ENCODE peak calls at places on chromosome 22, in four cellular contexts. K is iPS DF 6.9, V is BJ, Q is fibroblast of villous mesenchyme. B is an unnamed sample.

GRCh38 chr22:45574069-45574703 is 71.5 kb downstream of the FBLN1 start:
- DNase-seq in Q (no peak), V (no peak), K (no peak), B (no peak)

GRCh38 chr22:26066534-26066933 is 102.7 kb upstream of the SEZ6L start:
- DNase-seq in V (no peak), K (peak), Q (no peak), B (no peak)

GRCh38 chr22:17205432-17205831 is 13.8 kb downstream of the ADA2 start:
- DNase-seq in K (no peak), Q (no peak), V (no peak), B (no peak)

GRCh38 chr22:41127447-41127846 is 35.1 kb downstream of the EP300 start:
- DNase-seq in K (no peak), Q (no peak), V (no peak), B (no peak)

GRCh38 chr22:36026741-36027140 is 1.9 kb downstream of the RBFOX2 start:
- DNase-seq in K (no peak), Q (peak), V (no peak), B (no peak)

GRCh38 chr22:26797910-26798309 is 140.5 kb downstream of the MIAT start:
- DNase-seq in K (no peak), Q (no peak), V (no peak), B (no peak)

GRCh38 chr22:41870786-41871185 is 37.9 kb downstream of the SREBF2 start:
- DNase-seq in Q (no peak), V (no peak), K (no peak), B (no peak)

GRCh38 chr22:34072585-34072984 is 152.3 kb upstream of the LARGE1 start:
- DNase-seq in K (no peak), V (no peak), Q (no peak), B (no peak)

GRCh38 chr22:44884968-44885805 is 124.6 kb downstream of the PHF21B start:
- DNase-seq in V (no peak), Q (no peak), K (no peak), B (no peak)

GRCh38 chr22:48369789-48370507 is 1457.7 kb downstream of the BRD1 start:
- DNase-seq in V (no peak), Q (no peak), K (no peak), B (no peak)

GRCh38 chr22:35276019-35276418 is 18.7 kb downstream of the HMGXB4 start:
- DNase-seq in K (no peak), V (no peak), Q (no peak), B (no peak)

GRCh38 chr22:21443057-21443734 is 24.0 kb upstream of the TMEM191C start:
- DNase-seq in K (no peak), V (no peak), Q (no peak), B (no peak)

GRCh38 chr22:31637375-31637937 is 24.6 kb downstream of the PISD start:
- DNase-seq in K (no peak), V (no peak), Q (no peak), B (no peak)

GRCh38 chr22:23243006-23243573 is 62.8 kb downstream of the BCR start:
- DNase-seq in Q (no peak), K (peak), V (no peak), B (no peak)

GRCh38 chr22:26161746-26162145 is 7.5 kb upstream of the SEZ6L start:
- DNase-seq in K (no peak), V (no peak), Q (no peak), B (no peak)

GRCh38 chr22:26188341-26188740 is 19.1 kb downstream of the SEZ6L start:
- DNase-seq in V (no peak), Q (no peak), K (no peak), B (no peak)

GRCh38 chr22:27881404-27881803 is 37.7 kb downstream of the PITPNB start:
- DNase-seq in Q (peak), K (no peak), V (no peak), B (no peak)

GRCh38 chr22:35326854-35327562 is 27.3 kb downstream of the TOM1 start:
- DNase-seq in K (no peak), Q (no peak), V (no peak), B (no peak)

GRCh38 chr22:43628253-43628649 is 183.9 kb downstream of the EFCAB6 start:
- DNase-seq in V (no peak), K (no peak), Q (no peak), B (no peak)

GRCh38 chr22:23526588-23527315 is 53.3 kb downstream of the IGLL1 start:
- DNase-seq in K (no peak), V (no peak), Q (no peak), B (no peak)

GRCh38 chr22:28346308-28346707 is 333.3 kb downstream of the TTC28 start:
- DNase-seq in K (no peak), V (no peak), Q (no peak), B (no peak)

GRCh38 chr22:41659941-41660340 is 28.7 kb downstream of the SNU13 start:
- DNase-seq in V (no peak), K (no peak), Q (no peak), B (no peak)

GRCh38 chr22:35894937-35895708 is 133.5 kb downstream of the RBFOX2 start:
- DNase-seq in V (peak), Q (peak), K (no peak), B (no peak)

GRCh38 chr22:42752230-42752746 is 31.6 kb upstream of the A4GALT start:
- DNase-seq in K (no peak), V (no peak), Q (no peak), B (no peak)

GRCh38 chr22:24445481-24446290 is 18.3 kb downstream of the ADORA2A start:
- DNase-seq in Q (no peak), V (no peak), K (no peak), B (no peak)

GRCh38 chr22:36435516-36436415 is 45.7 kb downstream of the TXN2 start:
- DNase-seq in V (no peak), Q (no peak), K (no peak), B (no peak)

GRCh38 chr22:31680764-31681624 is 19.0 kb upstream of the PISD start:
- DNase-seq in Q (peak), K (no peak), V (peak), B (no peak)

GRCh38 chr22:31241200-31241599 is 29.1 kb downstream of the LIMK2 start:
- DNase-seq in V (no peak), Q (no peak), K (no peak), B (no peak)

GRCh38 chr22:16969508-16970327 is 38.3 kb downstream of the GAB4 start:
- DNase-seq in V (no peak), Q (no peak), K (no peak), B (no peak)

GRCh38 chr22:38490915-38491314 is 15.2 kb downstream of the DDX17 start:
- DNase-seq in Q (peak), V (no peak), K (no peak), B (no peak)

GRCh38 chr22:26139320-26139719 is 29.9 kb upstream of the SEZ6L start:
- DNase-seq in K (no peak), Q (no peak), V (no peak), B (no peak)

GRCh38 chr22:17637490-17638181 is 921 bp upstream of the BCL2L13 start:
- DNase-seq in K (no peak), Q (no peak), V (no peak), B (no peak)

GRCh38 chr22:36027960-36028645 is 521 bp downstream of the RBFOX2 start:
- DNase-seq in V (no peak), K (no peak), Q (no peak), B (no peak)

GRCh38 chr22:43166132-43166930 is 15.0 kb downstream of the TSPO start:
- DNase-seq in K (no peak), Q (no peak), V (no peak), B (no peak)

GRCh38 chr22:44497218-44497903 is 672 bp downstream of the RTL6 start:
- DNase-seq in V (no peak), K (no peak), Q (peak), B (no peak)

GRCh38 chr22:20201837-20202392 is 51.1 kb upstream of the CCDC188 start:
- DNase-seq in Q (no peak), V (no peak), K (no peak), B (no peak)
- H3K4me3 ChIP-seq in Q (no peak), V (no peak), K (no peak), B (no peak)

DNA sequence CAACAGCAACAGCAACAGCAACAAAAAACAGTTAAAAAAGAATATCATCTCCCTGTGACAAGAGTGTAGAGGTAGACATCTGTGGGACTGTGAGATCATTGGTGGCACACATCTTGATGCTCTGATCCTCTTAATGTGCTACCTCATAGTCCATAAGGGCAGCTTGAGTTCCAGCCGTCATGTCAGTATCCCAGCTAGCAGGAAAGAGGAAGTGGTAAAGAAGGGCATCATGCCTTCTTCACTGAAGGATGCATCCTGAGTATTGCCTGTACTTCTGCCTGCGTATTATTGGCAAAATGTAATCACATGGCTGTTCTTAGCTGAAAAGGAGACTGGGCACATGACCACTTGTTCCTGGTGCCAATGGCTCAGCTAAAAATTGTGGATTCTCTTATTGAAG is 314.3 kb downstream of the TBC1D22A start:
- DNase-seq in V (no peak), Q (no peak), K (no peak), B (no peak)
- H3K4me3 ChIP-seq in V (no peak), Q (no peak), K (no peak), B (no peak)

GRCh38 chr22:39935116-39935515 is 25.1 kb upstream of the TMA7B start:
- DNase-seq in V (no peak), K (no peak), Q (no peak), B (no peak)
- H3K4me3 ChIP-seq in V (no peak), K (no peak), Q (no peak), B (no peak)

DNA sequence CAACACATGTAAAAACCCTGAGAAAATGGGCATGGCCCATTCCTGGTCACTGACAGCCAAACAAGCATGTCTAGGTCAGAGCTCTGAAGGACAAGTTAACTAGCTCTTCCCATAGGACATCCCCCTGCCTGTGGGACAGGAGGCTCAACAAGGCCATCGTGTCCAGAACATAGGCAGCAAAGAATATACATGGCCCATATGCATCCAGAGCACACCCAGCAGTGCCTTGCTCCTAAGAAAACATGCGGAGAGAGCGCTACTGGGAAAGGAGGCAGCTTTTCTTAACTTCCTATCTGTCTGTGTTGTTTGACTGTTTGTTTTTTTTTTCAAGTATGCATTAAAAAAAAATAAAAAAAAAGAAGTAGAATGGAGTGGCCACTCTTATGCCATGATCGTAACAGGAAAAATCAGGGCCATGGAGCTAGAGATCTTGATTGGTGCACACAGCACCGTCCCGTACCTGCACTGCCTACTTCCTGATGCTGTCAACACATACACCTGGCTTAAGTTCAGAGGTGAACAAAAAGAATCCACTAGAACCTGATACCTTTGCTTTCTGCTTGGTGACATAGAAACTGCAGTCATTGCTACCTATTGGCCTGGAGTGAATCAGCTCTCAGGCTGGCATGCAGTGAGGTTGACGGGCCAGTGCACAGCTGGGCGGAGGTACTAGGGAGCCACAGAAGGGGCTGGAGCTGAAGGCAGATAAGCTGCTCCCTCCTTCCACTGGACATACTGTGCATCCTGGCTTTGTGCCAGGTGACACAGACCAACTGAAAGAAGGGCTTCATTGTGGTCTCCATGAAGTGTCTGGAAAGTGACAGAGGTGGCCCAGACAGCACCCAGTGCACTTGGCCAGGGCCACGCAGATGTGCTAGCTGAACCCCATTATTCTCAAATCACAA is 11.9 kb downstream of the UFD1 start:
- DNase-seq in V (no peak), K (no peak), Q (no peak), B (no peak)
- H3K4me3 ChIP-seq in V (no peak), K (no peak), Q (no peak), B (no peak)

GRCh38 chr22:49827307-49827852 is 293 bp downstream of the BRD1 start:
- DNase-seq in V (no peak), Q (peak), K (no peak), B (no peak)

GRCh38 chr22:49827853-49828598 is at the start of gene BRD1:
- DNase-seq in K (no peak), Q (peak), V (no peak), B (no peak)

GRCh38 chr22:49829044-49829719 is 1.5 kb upstream of the BRD1 start:
- DNase-seq in Q (no peak), K (no peak), V (no peak), B (no peak)

GRCh38 chr22:49826603-49827306 is 918 bp downstream of the BRD1 start:
- DNase-seq in K (no peak), Q (peak), V (no peak), B (no peak)

DNA sequence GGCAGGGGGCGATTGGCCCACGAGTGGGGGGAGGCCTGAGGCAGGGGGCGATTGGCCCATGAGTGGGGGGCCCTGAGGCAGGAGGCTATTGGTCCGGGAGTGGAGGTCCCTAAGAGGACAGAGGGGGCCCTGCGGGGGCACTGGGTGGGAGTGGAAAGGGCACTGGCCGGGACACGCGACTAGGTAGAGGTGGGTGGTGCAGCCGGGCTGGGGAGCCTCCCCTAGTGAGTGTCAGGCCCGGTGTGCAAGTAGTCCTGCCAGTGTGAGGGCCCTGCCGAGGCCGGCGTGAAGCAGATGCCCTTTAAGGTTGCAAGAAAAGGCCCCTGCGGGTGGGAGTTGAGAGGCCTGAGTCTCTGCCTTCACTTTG is 909 bp upstream of the BRD1 start:
- DNase-seq in V (no peak), Q (no peak), K (no peak), B (no peak)
- H3K4me3 ChIP-seq in V (no peak), Q (no peak), K (no peak), B (no peak)

GRCh38 chr22:37454857-37455686 is 27.8 kb upstream of the ELFN2 start:
- DNase-seq in K (no peak), V (peak), Q (peak), B (peak)

GRCh38 chr22:37456351-37456750 is 29.1 kb upstream of the ELFN2 start:
- DNase-seq in K (no peak), Q (no peak), V (no peak), B (no peak)

GRCh38 chr22:37457093-37457893 is 28.9 kb downstream of the MFNG start:
- DNase-seq in V (no peak), Q (peak), K (peak), B (no peak)

GRCh38 chr22:37455896-37456295 is 28.6 kb upstream of the ELFN2 start:
- DNase-seq in V (no peak), Q (no peak), K (no peak), B (no peak)

DNA sequence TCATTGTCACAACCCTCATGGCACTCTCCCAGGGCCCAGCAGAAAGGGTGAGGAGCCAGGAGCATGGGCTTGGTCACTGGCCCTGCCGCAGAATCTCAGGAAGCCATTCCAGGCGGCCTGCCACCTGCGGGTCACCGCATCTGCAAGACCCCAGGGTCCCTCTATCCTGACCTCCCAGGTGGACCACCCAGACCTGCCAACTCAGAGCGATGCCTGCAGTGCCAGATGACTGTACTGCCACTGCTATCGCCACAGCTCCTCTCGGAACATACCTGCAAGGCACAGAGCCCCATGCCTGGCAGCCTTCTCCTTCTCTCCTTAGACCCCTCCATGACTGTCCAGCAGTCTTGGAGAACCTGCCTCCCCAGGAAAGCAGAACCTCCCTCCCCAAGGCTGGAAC is 26.4 kb upstream of the ELFN2 start:
- DNase-seq in K (no peak), V (no peak), Q (no peak), B (no peak)
- H3K4me3 ChIP-seq in K (no peak), V (no peak), Q (no peak), B (no peak)

DNA sequence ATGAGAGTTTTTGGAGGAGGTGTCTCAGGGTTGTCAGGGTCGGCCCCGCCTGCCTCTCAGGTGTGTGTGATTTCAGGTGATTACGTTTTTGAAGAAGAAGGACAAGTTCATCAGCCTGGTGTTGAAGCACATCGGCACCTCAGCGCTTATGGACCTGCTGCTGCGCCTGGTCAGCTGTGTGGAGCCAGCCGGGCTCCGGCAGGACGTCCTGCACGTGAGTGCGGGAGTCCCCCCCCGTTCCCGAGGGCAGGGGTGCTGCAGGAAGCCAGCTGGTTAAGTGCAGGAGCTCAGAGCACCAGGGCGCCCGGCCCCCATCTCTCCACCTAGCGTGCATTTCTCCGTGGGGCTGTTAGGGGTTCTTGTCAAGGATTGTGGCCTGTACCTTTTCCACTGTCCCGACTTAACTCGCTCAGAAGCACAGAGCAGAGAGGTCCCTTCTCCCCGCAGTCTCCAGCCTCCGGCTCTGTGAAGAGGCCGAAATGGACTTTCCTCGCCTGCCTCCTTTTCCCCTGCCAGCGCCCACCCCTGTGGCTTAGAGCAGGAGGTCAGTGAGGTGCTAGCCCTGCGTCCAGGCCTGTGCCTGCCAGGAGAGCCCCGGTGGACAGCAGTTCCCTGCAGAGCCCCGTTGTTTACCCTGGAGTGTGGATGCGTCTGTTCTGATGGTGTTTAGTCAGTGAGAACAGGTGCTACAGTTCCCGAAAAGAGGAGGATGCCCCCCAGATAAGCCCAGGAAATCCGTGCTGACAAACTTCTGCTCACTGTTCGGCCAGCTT is 60.2 kb downstream of the SBF1 start:
- DNase-seq in Q (no peak), V (no peak), K (no peak), B (no peak)
- H3K4me3 ChIP-seq in Q (no peak), V (no peak), K (no peak), B (no peak)